ENCODE peak calls at places on chromosome 13, in six cellular contexts. Z is activated CD4-positive, CD25-positive, alpha-beta regulatory T cell treated with anti-CD3 and anti-CD28 coated beads, Interleukin-2, amount 50 U/mL, for 72 hours; I is uterus; M is breast epithelium; E is NCI-H748 treated with DMSO at 0.1 percent for 48 hours; R is ELR. F is an unnamed sample.
A peak's percentile ranks its signal among the peaks of the same experiment; 100 is the strongest.

GRCh38 chr13:102817907-102818306 is 19.0 kb downstream of the BIVM start:
- DNase-seq in Z (no peak), I (no peak), M (no peak), E (no peak), R (peak; percentile 35), F (no peak)

GRCh38 chr13:49711218-49711863 is 20.1 kb upstream of the EBPL start:
- DNase-seq in Z (no peak), I (no peak), M (no peak), E (no peak), R (peak; percentile 85), F (no peak)

GRCh38 chr13:72696590-72696989 is 30.8 kb downstream of the MZT1 start:
- DNase-seq in Z (no peak), I (no peak), M (no peak), E (peak; percentile 8), R (peak; percentile 59), F (no peak)

GRCh38 chr13:24564881-24565280 is 52.3 kb upstream of the PARP4 start:
- DNase-seq in Z (no peak), I (no peak), M (no peak), E (no peak), R (no peak), F (no peak)

GRCh38 chr13:76856141-76856571 is 30.0 kb downstream of the KCTD12 start:
- DNase-seq in Z (no peak), I (no peak), M (no peak), E (no peak), R (peak; percentile 60), F (no peak)

GRCh38 chr13:26601669-26602068 is 44.2 kb downstream of the WASF3 start:
- DNase-seq in Z (no peak), I (no peak), M (no peak), E (no peak), R (peak; percentile 84), F (no peak)

GRCh38 chr13:71922191-71922590 is 55.2 kb upstream of the DACH1 start:
- DNase-seq in Z (no peak), I (no peak), M (no peak), E (no peak), R (no peak), F (no peak)

GRCh38 chr13:46622918-46623256 is 69.9 kb downstream of the LRCH1 start:
- DNase-seq in Z (no peak), I (peak; percentile 85), M (no peak), E (no peak), R (peak; percentile 29), F (no peak)

GRCh38 chr13:31860002-31860401 is 120.7 kb downstream of the RXFP2 start:
- DNase-seq in Z (no peak), I (no peak), M (no peak), E (no peak), R (no peak), F (no peak)

GRCh38 chr13:40664100-40665060 is 2.1 kb downstream of the FOXO1 start:
- DNase-seq in Z (peak; percentile 82), I (peak; percentile 68), M (peak; percentile 66), E (no peak), R (peak; percentile 36), F (no peak)

GRCh38 chr13:98350746-98351330 is 173.8 kb upstream of the RNF113B start:
- DNase-seq in Z (no peak), I (no peak), M (no peak), E (no peak), R (no peak), F (no peak)

GRCh38 chr13:78679329-78679728 is 20.4 kb upstream of the OBI1 start:
- DNase-seq in Z (no peak), I (no peak), M (no peak), E (no peak), R (no peak), F (no peak)

GRCh38 chr13:21637296-21637695 is 33.3 kb upstream of the MICU2 start:
- DNase-seq in Z (no peak), I (no peak), M (no peak), E (peak; percentile 67), R (peak; percentile 91), F (no peak)

GRCh38 chr13:113926951-113927660 is 46.8 kb downstream of the C13orf46 start:
- DNase-seq in Z (peak; percentile 14), I (no peak), M (peak; percentile 49), E (no peak), R (no peak), F (no peak)

GRCh38 chr13:33411312-33411711 is 125.8 kb upstream of the STARD13 start:
- DNase-seq in Z (no peak), I (no peak), M (no peak), E (no peak), R (no peak), F (no peak)

GRCh38 chr13:110869231-110869804 is 45.6 kb downstream of the ANKRD10 start:
- DNase-seq in Z (no peak), I (peak; percentile 33), M (no peak), E (no peak), R (peak; percentile 40), F (no peak)

GRCh38 chr13:71320452-71320851 is 546.6 kb downstream of the DACH1 start:
- DNase-seq in Z (no peak), I (no peak), M (no peak), E (peak; percentile 29), R (peak; percentile 48), F (no peak)

GRCh38 chr13:35475960-35476943 is at the start of gene MAB21L1:
- DNase-seq in Z (no peak), I (no peak), M (no peak), E (peak; percentile 68), R (peak; percentile 90), F (peak; percentile 29)

GRCh38 chr13:27372896-27373295 is 51.5 kb upstream of the GTF3A start:
- DNase-seq in Z (no peak), I (no peak), M (no peak), E (peak; percentile 99), R (no peak), F (no peak)

GRCh38 chr13:41756198-41756885 is 204.6 kb downstream of the VWA8 start:
- DNase-seq in Z (no peak), I (no peak), M (no peak), E (no peak), R (no peak), F (no peak)

GRCh38 chr13:94162289-94162688 is 317.2 kb downstream of the DCT start:
- DNase-seq in Z (no peak), I (no peak), M (no peak), E (no peak), R (no peak), F (no peak)

GRCh38 chr13:48728876-48729275 is 75.1 kb downstream of the CYSLTR2 start:
- DNase-seq in Z (no peak), I (no peak), M (no peak), E (no peak), R (no peak), F (no peak)

GRCh38 chr13:31236211-31236786 is 36.5 kb downstream of the B3GLCT start:
- DNase-seq in Z (no peak), I (peak; percentile 54), M (no peak), E (peak; percentile 78), R (peak; percentile 69), F (peak; percentile 22)

GRCh38 chr13:34114581-34114980 is 296.6 kb downstream of the RFC3 start:
- DNase-seq in Z (no peak), I (no peak), M (no peak), E (no peak), R (no peak), F (no peak)

GRCh38 chr13:34578471-34578870 is 363.6 kb upstream of the NBEA start:
- DNase-seq in Z (no peak), I (no peak), M (no peak), E (no peak), R (no peak), F (no peak)

GRCh38 chr13:52921194-52921593 is 72.8 kb upstream of the PCDH8 start:
- DNase-seq in Z (no peak), I (no peak), M (no peak), E (no peak), R (no peak), F (no peak)